ENCODE peak calls at places on chromosomes 11 and 22, in seven cellular contexts. Q is NCI-H345, G is fibroblast of mammary gland, O is nephron progenitor cell, H is activated gamma-delta T cell, I is BJ, M is Right ventricle myocardium superior. J is an unnamed sample.

GRCh38 chr11:75554258-75555022 is 7.6 kb upstream of the SERPINH1 start:
- DNase-seq in O (peak), H (no peak), Q (peak), G (peak), M (peak), I (peak), J (no peak)

GRCh38 chr22:48536691-48537591 is 1290.7 kb downstream of the BRD1 start:
- DNase-seq in H (no peak), O (no peak), M (no peak), I (no peak), G (no peak), Q (no peak), J (no peak)

GRCh38 chr11:3905080-3905953 is 49.9 kb downstream of the STIM1 start:
- DNase-seq in M (no peak), O (no peak), Q (no peak), I (peak), G (peak), H (no peak), J (no peak)

GRCh38 chr22:29000225-29000556 is 61.4 kb downstream of the C22orf31 start:
- DNase-seq in H (no peak), Q (no peak), G (no peak), O (no peak), M (no peak), I (no peak), J (no peak)

GRCh38 chr22:29079218-29079901 is 6.5 kb downstream of the KREMEN1 start:
- DNase-seq in H (no peak), O (no peak), G (no peak), M (no peak), Q (peak), I (no peak), J (peak)

GRCh38 chr11:90468923-90469322 is 246.1 kb upstream of the CHORDC1 start:
- DNase-seq in G (no peak), I (no peak), O (no peak), Q (no peak), H (no peak), M (no peak), J (no peak)

GRCh38 chr22:17998913-17999312 is 25.4 kb downstream of the MICAL3 start:
- DNase-seq in H (no peak), M (no peak), G (no peak), O (no peak), Q (no peak), I (no peak), J (no peak)

GRCh38 chr11:1650034-1650917 is 20.7 kb downstream of the KRTAP5-5 start:
- DNase-seq in I (no peak), H (no peak), O (no peak), M (no peak), Q (no peak), G (no peak), J (no peak)

GRCh38 chr11:37506516-37506915 is 908.5 kb upstream of the RAG2 start:
- DNase-seq in Q (no peak), H (no peak), I (no peak), M (no peak), G (peak), O (no peak), J (no peak)

GRCh38 chr11:128776088-128776433 is 82.2 kb downstream of the FLI1 start:
- DNase-seq in Q (no peak), G (no peak), O (no peak), H (peak), I (no peak), M (no peak), J (no peak)